ENCODE peak calls at places on chromosomes 11 and 22, in six cellular contexts. D is stimulated activated CD4-positive, alpha-beta T cell treated with anti-CD3 and anti-CD28 coated beads, Interleukin-12 subunit alpha, Interleukin-12 subunit beta, amount 100 ng/mL, for 24 hours; W is anterior cingulate cortex; A is stimulated activated CD8-positive, alpha-beta memory T cell treated with anti-CD3 and anti-CD28 coated beads, Interleukin-7, amount 100 ng/mL, for 1 hour; O is endodermal cell; J is cerebellum. X is an unnamed sample.
A peak's percentile ranks its signal among the peaks of the same experiment; 100 is the strongest.

GRCh38 chr11:92123540-92123939 is 101.1 kb upstream of the FAT3 start:
- DNase-seq in D (no peak), W (no peak), A (no peak), O (no peak), J (no peak), X (no peak)

GRCh38 chr22:39450258-39450955 is 6.4 kb upstream of the MGAT3 start:
- DNase-seq in D (no peak), W (no peak), A (no peak), O (no peak), J (no peak), X (no peak)

GRCh38 chr22:47051435-47052175 is 289.2 kb downstream of the TBC1D22A start:
- DNase-seq in D (no peak), W (no peak), A (no peak), O (no peak), J (no peak), X (peak; percentile 30)

GRCh38 chr22:17981497-17981896 is 42.9 kb downstream of the MICAL3 start:
- DNase-seq in D (no peak), W (no peak), A (no peak), O (no peak), J (no peak), X (no peak)

GRCh38 chr11:27460158-27460565 is 12.4 kb downstream of the LGR4 start:
- DNase-seq in D (no peak), W (no peak), A (no peak), O (no peak), J (no peak), X (no peak)

GRCh38 chr22:36729321-36729720 is 25.8 kb upstream of the CACNG2 start:
- DNase-seq in D (no peak), W (no peak), A (no peak), O (peak; percentile 36), J (no peak), X (no peak)

GRCh38 chr11:69487849-69488542 is 6.5 kb downstream of the LINC01488 start:
- DNase-seq in D (no peak), W (no peak), A (no peak), O (no peak), J (no peak), X (peak; percentile 29)

GRCh38 chr11:118219696-118220095 is 5.1 kb downstream of the JAML start:
- DNase-seq in D (no peak), W (no peak), A (no peak), O (no peak), J (no peak), X (no peak)

GRCh38 chr11:68051191-68052136 is 12.6 kb downstream of the TCIRG1 start:
- DNase-seq in D (no peak), W (no peak), A (no peak), O (peak; percentile 78), J (no peak), X (no peak)

GRCh38 chr11:67309166-67309565 is 5.8 kb downstream of the SSH3 start:
- DNase-seq in D (no peak), W (no peak), A (no peak), O (peak; percentile 29), J (no peak), X (no peak)

GRCh38 chr11:91373497-91373896 is 851.1 kb upstream of the FAT3 start:
- DNase-seq in D (no peak), W (no peak), A (no peak), O (no peak), J (no peak), X (no peak)

GRCh38 chr11:101336858-101337257 is 207.2 kb upstream of the PGR start:
- DNase-seq in D (no peak), W (no peak), A (no peak), O (no peak), J (no peak), X (no peak)

GRCh38 chr11:15828241-15828903 is 528.0 kb downstream of the SOX6 start:
- DNase-seq in D (no peak), W (no peak), A (no peak), O (no peak), J (no peak), X (no peak)

GRCh38 chr22:36741204-36741793 is 34.6 kb downstream of the IFT27 start:
- DNase-seq in D (no peak), W (no peak), A (no peak), O (peak; percentile 75), J (no peak), X (no peak)

GRCh38 chr22:37144180-37144554 is 5.5 kb downstream of the IL2RB start:
- DNase-seq in D (no peak), W (no peak), A (no peak), O (no peak), J (no peak), X (no peak)

GRCh38 chr11:11569936-11570491 is 51.8 kb downstream of the GALNT18 start:
- DNase-seq in D (no peak), W (no peak), A (no peak), O (no peak), J (peak; percentile 56), X (peak; percentile 72)

GRCh38 chr11:34044664-34045485 is 6.7 kb upstream of the CAPRIN1 start:
- DNase-seq in D (peak; percentile 14), W (no peak), A (no peak), O (peak; percentile 68), J (no peak), X (peak; percentile 31)

GRCh38 chr11:34641981-34642380 is 21.1 kb downstream of the EHF start:
- DNase-seq in D (no peak), W (no peak), A (no peak), O (no peak), J (no peak), X (no peak)

GRCh38 chr11:131193101-131193501 is 177.3 kb upstream of the NTM start:
- DNase-seq in D (no peak), W (no peak), A (no peak), O (no peak), J (no peak), X (no peak)

GRCh38 chr11:363948-364761 is 5.1 kb upstream of the B4GALNT4 start:
- DNase-seq in D (peak; percentile 22), W (no peak), A (peak; percentile 34), O (peak; percentile 85), J (no peak), X (no peak)

GRCh38 chr22:44566911-44567310 is 68.9 kb upstream of the RTL6 start:
- DNase-seq in D (no peak), W (no peak), A (no peak), O (no peak), J (no peak), X (no peak)

GRCh38 chr22:32803020-32803758 is 1.7 kb downstream of the TIMP3 start:
- DNase-seq in D (no peak), W (no peak), A (no peak), O (peak; percentile 67), J (no peak), X (no peak)

GRCh38 chr11:19697721-19698121 is 14.9 kb upstream of the NAV2 start:
- DNase-seq in D (no peak), W (no peak), A (no peak), O (peak; percentile 64), J (peak; percentile 75), X (no peak)

X was measured in psoas muscle.